ENCODE peak calls at places on chromosomes 7 and 10, in four cellular contexts. F is CD8-positive, alpha-beta T cell; J is RKO; W is mucosa of gallbladder. L is an unnamed sample.

GRCh38 chr10:63887026-63887589 is 365.9 kb downstream of the REEP3 start:
- DNase-seq in F (no peak), J (no peak), W (no peak), L (no peak)

GRCh38 chr7:106167439-106168136 is 55.5 kb upstream of the SYPL1 start:
- DNase-seq in F (no peak), W (no peak), J (no peak), L (no peak)

GRCh38 chr7:116771640-116772039 is 90.7 kb upstream of the CAPZA2 start:
- DNase-seq in W (no peak), F (no peak), J (no peak), L (no peak)

GRCh38 chr10:6221971-6222751 is 19.4 kb downstream of the PFKFB3 start:
- DNase-seq in W (no peak), F (no peak), J (no peak), L (no peak)

GRCh38 chr7:5494683-5495561 is 71.3 kb upstream of the TNRC18 start:
- DNase-seq in W (peak), F (peak), J (peak), L (peak)

GRCh38 chr10:63698815-63699205 is 177.6 kb downstream of the REEP3 start:
- DNase-seq in F (no peak), J (no peak), W (no peak), L (no peak)

GRCh38 chr7:2633538-2634264 is 1.9 kb downstream of the TTYH3 start:
- DNase-seq in W (peak), F (peak), J (peak), L (no peak)

GRCh38 chr7:2510909-2511768 is 8.4 kb upstream of the LFNG start:
- DNase-seq in J (no peak), F (peak), W (no peak), L (peak)

GRCh38 chr10:34495938-34496337 is 319.2 kb downstream of the PARD3 start:
- DNase-seq in W (no peak), F (no peak), J (no peak), L (no peak)

GRCh38 chr7:83161851-83162401 is 758 bp downstream of the PCLO start:
- DNase-seq in W (no peak), F (no peak), J (no peak), L (no peak)

GRCh38 chr10:123800299-123800698 is 91.3 kb downstream of the CPXM2 start:
- DNase-seq in J (no peak), W (no peak), F (no peak), L (no peak)

L was measured in T-helper 9 cell.